ENCODE peak calls at places on chromosome 5, in eight cellular contexts. One of them, this sample, is unnamed.

GRCh38 chr5:160379485-160379884 is 9.1 kb upstream of the C1QTNF2 start:
- DNase-seq in HCT116: no peak
- DNase-seq in stomach: no peak
- DNase-seq in Peyer's patch: no peak
- DNase-seq in endothelial cell of umbilical vein: no peak
- DNase-seq in spleen: no peak
- DNase-seq in right lobe of liver: no peak
- DNase-seq in tibial nerve: no peak
- DNase-seq in this sample: no peak

GRCh38 chr5:74361406-74362358 is 278.8 kb downstream of the ENC1 start:
- DNase-seq in HCT116: no peak
- DNase-seq in stomach: no peak
- DNase-seq in Peyer's patch: no peak
- DNase-seq in endothelial cell of umbilical vein: no peak
- DNase-seq in spleen: no peak
- DNase-seq in right lobe of liver: no peak
- DNase-seq in tibial nerve: no peak
- DNase-seq in this sample: no peak

GRCh38 chr5:179599973-179600372 is 23.5 kb downstream of the HNRNPH1 start:
- DNase-seq in HCT116: no peak
- DNase-seq in stomach: no peak
- DNase-seq in Peyer's patch: peak; percentile 39
- DNase-seq in endothelial cell of umbilical vein: no peak
- DNase-seq in spleen: no peak
- DNase-seq in right lobe of liver: no peak
- DNase-seq in tibial nerve: no peak
- DNase-seq in this sample: peak; percentile 28

GRCh38 chr5:1643651-1644392 is 120.1 kb upstream of the LPCAT1 start:
- DNase-seq in HCT116: no peak
- DNase-seq in stomach: no peak
- DNase-seq in Peyer's patch: no peak
- DNase-seq in endothelial cell of umbilical vein: no peak
- DNase-seq in spleen: peak; percentile 64
- DNase-seq in right lobe of liver: peak; percentile 37
- DNase-seq in tibial nerve: no peak
- DNase-seq in this sample: no peak

GRCh38 chr5:94217745-94218144 is 400.7 kb downstream of the KIAA0825 start:
- DNase-seq in HCT116: no peak
- DNase-seq in stomach: no peak
- DNase-seq in Peyer's patch: no peak
- DNase-seq in endothelial cell of umbilical vein: no peak
- DNase-seq in spleen: no peak
- DNase-seq in right lobe of liver: no peak
- DNase-seq in tibial nerve: no peak
- DNase-seq in this sample: no peak

GRCh38 chr5:93587919-93588585 is 5.0 kb downstream of the NR2F1 start:
- DNase-seq in HCT116: no peak
- DNase-seq in stomach: no peak
- DNase-seq in Peyer's patch: no peak
- DNase-seq in endothelial cell of umbilical vein: no peak
- DNase-seq in spleen: no peak
- DNase-seq in right lobe of liver: no peak
- DNase-seq in tibial nerve: no peak
- DNase-seq in this sample: peak; percentile 84

GRCh38 chr5:57277085-57277484 is 103.2 kb downstream of the GPBP1 start:
- DNase-seq in HCT116: peak; percentile 13
- DNase-seq in stomach: no peak
- DNase-seq in Peyer's patch: no peak
- DNase-seq in endothelial cell of umbilical vein: peak; percentile 54
- DNase-seq in spleen: no peak
- DNase-seq in right lobe of liver: no peak
- DNase-seq in tibial nerve: no peak
- DNase-seq in this sample: no peak

GRCh38 chr5:90161399-90161798 is 248.2 kb downstream of the CETN3 start:
- DNase-seq in HCT116: peak; percentile 39
- DNase-seq in stomach: peak; percentile 33
- DNase-seq in Peyer's patch: no peak
- DNase-seq in endothelial cell of umbilical vein: peak; percentile 76
- DNase-seq in spleen: peak; percentile 78
- DNase-seq in right lobe of liver: peak; percentile 56
- DNase-seq in tibial nerve: peak; percentile 13
- DNase-seq in this sample: peak; percentile 74

GRCh38 chr5:1104327-1105006 is 7.4 kb downstream of the SLC12A7 start:
- DNase-seq in HCT116: no peak
- DNase-seq in stomach: no peak
- DNase-seq in Peyer's patch: no peak
- DNase-seq in endothelial cell of umbilical vein: no peak
- DNase-seq in spleen: peak; percentile 88
- DNase-seq in right lobe of liver: no peak
- DNase-seq in tibial nerve: no peak
- DNase-seq in this sample: peak; percentile 70

GRCh38 chr5:147432323-147432722 is 77.5 kb downstream of the DPYSL3 start:
- DNase-seq in HCT116: no peak
- DNase-seq in stomach: no peak
- DNase-seq in Peyer's patch: no peak
- DNase-seq in endothelial cell of umbilical vein: no peak
- DNase-seq in spleen: no peak
- DNase-seq in right lobe of liver: no peak
- DNase-seq in tibial nerve: no peak
- DNase-seq in this sample: no peak

GRCh38 chr5:55393501-55394175 is 85.8 kb downstream of the MTREX start:
- DNase-seq in HCT116: no peak
- DNase-seq in stomach: no peak
- DNase-seq in Peyer's patch: no peak
- DNase-seq in endothelial cell of umbilical vein: peak; percentile 73
- DNase-seq in spleen: no peak
- DNase-seq in right lobe of liver: no peak
- DNase-seq in tibial nerve: no peak
- DNase-seq in this sample: no peak

GRCh38 chr5:145341842-145342241 is 493.3 kb downstream of the PRELID2 start:
- DNase-seq in HCT116: no peak
- DNase-seq in stomach: no peak
- DNase-seq in Peyer's patch: no peak
- DNase-seq in endothelial cell of umbilical vein: no peak
- DNase-seq in spleen: no peak
- DNase-seq in right lobe of liver: no peak
- DNase-seq in tibial nerve: no peak
- DNase-seq in this sample: no peak

GRCh38 chr5:154053468-154053867 is 14.7 kb downstream of the MFAP3 start:
- DNase-seq in HCT116: no peak
- DNase-seq in stomach: no peak
- DNase-seq in Peyer's patch: no peak
- DNase-seq in endothelial cell of umbilical vein: no peak
- DNase-seq in spleen: no peak
- DNase-seq in right lobe of liver: no peak
- DNase-seq in tibial nerve: no peak
- DNase-seq in this sample: no peak

GRCh38 chr5:126976520-126977172 is 53.7 kb downstream of the MARCHF3 start:
- DNase-seq in HCT116: no peak
- DNase-seq in stomach: no peak
- DNase-seq in Peyer's patch: no peak
- DNase-seq in endothelial cell of umbilical vein: no peak
- DNase-seq in spleen: peak; percentile 72
- DNase-seq in right lobe of liver: no peak
- DNase-seq in tibial nerve: no peak
- DNase-seq in this sample: peak; percentile 29

GRCh38 chr5:126978258-126978657 is 52.1 kb downstream of the MARCHF3 start:
- DNase-seq in HCT116: no peak
- DNase-seq in stomach: no peak
- DNase-seq in Peyer's patch: no peak
- DNase-seq in endothelial cell of umbilical vein: no peak
- DNase-seq in spleen: no peak
- DNase-seq in right lobe of liver: no peak
- DNase-seq in tibial nerve: no peak
- DNase-seq in this sample: no peak

GRCh38 chr5:126973193-126973592 is 57.2 kb downstream of the MARCHF3 start:
- DNase-seq in HCT116: no peak
- DNase-seq in stomach: no peak
- DNase-seq in Peyer's patch: no peak
- DNase-seq in endothelial cell of umbilical vein: no peak
- DNase-seq in spleen: peak; percentile 69
- DNase-seq in right lobe of liver: no peak
- DNase-seq in tibial nerve: no peak
- DNase-seq in this sample: no peak

GRCh38 chr5:126972062-126972895 is 58.1 kb downstream of the MARCHF3 start:
- DNase-seq in HCT116: no peak
- DNase-seq in stomach: no peak
- DNase-seq in Peyer's patch: peak; percentile 63
- DNase-seq in endothelial cell of umbilical vein: peak; percentile 42
- DNase-seq in spleen: no peak
- DNase-seq in right lobe of liver: no peak
- DNase-seq in tibial nerve: no peak
- DNase-seq in this sample: no peak

DNA sequence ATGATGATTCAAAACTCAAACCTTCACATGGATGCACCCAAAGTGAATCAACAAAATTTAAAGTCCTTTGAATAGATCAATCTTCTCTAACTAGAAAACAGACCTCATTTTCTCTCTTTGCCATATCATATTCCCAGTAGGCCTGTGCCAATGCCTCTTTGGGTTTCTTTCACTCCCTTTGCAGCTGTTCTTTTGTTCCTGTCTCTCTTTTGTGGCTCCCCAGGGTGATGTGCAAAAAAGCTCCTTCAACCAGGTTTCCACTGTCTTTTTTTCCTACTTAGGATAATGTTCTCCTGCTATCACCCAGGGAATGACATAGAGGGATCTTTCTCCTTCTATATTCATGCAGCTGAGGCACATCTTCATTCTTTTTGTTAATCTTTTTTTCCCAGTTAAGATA is 54.6 kb downstream of the MARCHF3 start:
- DNase-seq in HCT116: no peak
- DNase-seq in stomach: no peak
- DNase-seq in Peyer's patch: no peak
- DNase-seq in endothelial cell of umbilical vein: no peak
- DNase-seq in spleen: no peak
- DNase-seq in right lobe of liver: no peak
- DNase-seq in tibial nerve: no peak
- DNase-seq in this sample: no peak
- H3K4me1 ChIP-seq in HCT116: no peaks in the 10 kb centered on the region
- H3K4me1 ChIP-seq in stomach: peaks cover 18% of the 10 kb centered on the region
- H3K4me1 ChIP-seq in Peyer's patch: no peaks in the 10 kb centered on the region
- H3K4me1 ChIP-seq in endothelial cell of umbilical vein: peaks cover 20% of the 10 kb centered on the region
- H3K4me1 ChIP-seq in spleen: peaks cover 28% of the 10 kb centered on the region
- H3K4me1 ChIP-seq in right lobe of liver: no peaks in the 10 kb centered on the region
- H3K4me1 ChIP-seq in tibial nerve: peaks cover 4% of the 10 kb centered on the region
- H3K4me1 ChIP-seq in this sample: peaks cover 23% of the 10 kb centered on the region

GRCh38 chr5:177496111-177497010 is 1.0 kb downstream of the PDLIM7 start:
- DNase-seq in HCT116: peak; percentile 44
- DNase-seq in stomach: peak; percentile 51
- DNase-seq in Peyer's patch: peak; percentile 60
- DNase-seq in endothelial cell of umbilical vein: peak; percentile 87
- DNase-seq in spleen: peak; percentile 82
- DNase-seq in right lobe of liver: no peak
- DNase-seq in tibial nerve: peak; percentile 48
- DNase-seq in this sample: peak; percentile 89
- TF ChIP-seq POLR2A in HCT116: no peak
- TF ChIP-seq POLR2A in stomach: no peak
- TF ChIP-seq POLR2A in Peyer's patch: no peak
- TF ChIP-seq POLR2A in endothelial cell of umbilical vein: peak; percentile 0
- TF ChIP-seq POLR2A in spleen: no peak
- TF ChIP-seq POLR2A in right lobe of liver: no peak
- TF ChIP-seq POLR2A in tibial nerve: peak; percentile 10
- TF ChIP-seq POLR2A in this sample: no peak

GRCh38 chr5:139304391-139305324 is 11.1 kb downstream of the MATR3 start:
- DNase-seq in HCT116: no peak
- DNase-seq in stomach: no peak
- DNase-seq in Peyer's patch: no peak
- DNase-seq in endothelial cell of umbilical vein: no peak
- DNase-seq in spleen: no peak
- DNase-seq in right lobe of liver: no peak
- DNase-seq in tibial nerve: no peak
- DNase-seq in this sample: no peak

GRCh38 chr5:139306197-139306596 is 12.7 kb downstream of the MATR3 start:
- DNase-seq in HCT116: no peak
- DNase-seq in stomach: no peak
- DNase-seq in Peyer's patch: no peak
- DNase-seq in endothelial cell of umbilical vein: no peak
- DNase-seq in spleen: no peak
- DNase-seq in right lobe of liver: no peak
- DNase-seq in tibial nerve: no peak
- DNase-seq in this sample: no peak

GRCh38 chr5:139312075-139312474 is 18.5 kb downstream of the MATR3 start:
- DNase-seq in HCT116: no peak
- DNase-seq in stomach: no peak
- DNase-seq in Peyer's patch: no peak
- DNase-seq in endothelial cell of umbilical vein: no peak
- DNase-seq in spleen: no peak
- DNase-seq in right lobe of liver: no peak
- DNase-seq in tibial nerve: no peak
- DNase-seq in this sample: no peak

GRCh38 chr5:139306628-139307379 is 13.3 kb downstream of the MATR3 start:
- DNase-seq in HCT116: no peak
- DNase-seq in stomach: no peak
- DNase-seq in Peyer's patch: no peak
- DNase-seq in endothelial cell of umbilical vein: no peak
- DNase-seq in spleen: no peak
- DNase-seq in right lobe of liver: no peak
- DNase-seq in tibial nerve: no peak
- DNase-seq in this sample: no peak

DNA sequence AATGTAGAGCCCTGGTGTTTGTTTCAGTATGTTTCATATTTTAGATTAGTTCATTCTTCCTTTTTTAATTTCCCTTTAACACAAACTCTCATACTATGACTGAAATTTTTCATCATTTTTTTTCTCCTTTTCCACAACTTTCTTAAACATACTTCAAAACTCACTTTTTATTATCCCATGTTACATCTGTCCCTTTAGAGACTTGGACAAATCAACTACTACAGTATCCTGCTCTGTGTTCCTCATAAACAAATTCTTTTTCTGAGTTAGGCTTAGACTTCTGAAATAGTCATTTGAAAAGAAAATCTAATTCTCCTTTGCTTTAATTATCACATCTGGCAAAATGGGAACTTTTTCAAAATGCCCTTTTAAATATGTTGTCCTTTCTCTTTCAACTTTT is 15.3 kb downstream of the MATR3 start:
- DNase-seq in HCT116: no peak
- DNase-seq in stomach: no peak
- DNase-seq in Peyer's patch: no peak
- DNase-seq in endothelial cell of umbilical vein: no peak
- DNase-seq in spleen: no peak
- DNase-seq in right lobe of liver: no peak
- DNase-seq in tibial nerve: no peak
- DNase-seq in this sample: no peak
- H3K4me1 ChIP-seq in HCT116: peaks cover 36% of the 10 kb centered on the region
- H3K4me1 ChIP-seq in stomach: peaks cover 100% of the 10 kb centered on the region
- H3K4me1 ChIP-seq in Peyer's patch: no peaks in the 10 kb centered on the region
- H3K4me1 ChIP-seq in endothelial cell of umbilical vein: peaks cover 8% of the 10 kb centered on the region
- H3K4me1 ChIP-seq in spleen: peaks cover 98% of the 10 kb centered on the region
- H3K4me1 ChIP-seq in right lobe of liver: peaks cover 26% of the 10 kb centered on the region
- H3K4me1 ChIP-seq in tibial nerve: peaks cover 60% of the 10 kb centered on the region
- H3K4me1 ChIP-seq in this sample: peaks cover 72% of the 10 kb centered on the region

DNA sequence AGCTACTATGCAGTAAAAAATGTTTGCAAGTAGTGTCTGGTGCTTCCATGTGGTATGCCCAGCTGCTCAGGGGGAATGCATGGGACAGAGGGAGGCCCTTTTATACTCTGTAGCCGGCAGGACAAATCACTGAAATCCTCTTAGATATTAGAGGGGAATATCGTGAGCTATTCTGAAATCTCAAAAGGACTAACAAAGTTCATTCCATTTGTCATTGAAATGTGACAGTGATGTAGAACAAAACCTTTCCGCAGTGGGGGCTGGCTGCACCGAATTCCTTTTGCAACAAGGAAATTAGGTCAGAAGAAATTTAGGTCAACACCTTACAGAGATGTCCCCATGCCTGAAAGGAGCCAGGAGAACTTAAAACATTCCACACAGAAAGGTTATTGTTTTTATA is 72.4 kb upstream of the MEF2C start:
- DNase-seq in HCT116: no peak
- DNase-seq in stomach: no peak
- DNase-seq in Peyer's patch: no peak
- DNase-seq in endothelial cell of umbilical vein: no peak
- DNase-seq in spleen: no peak
- DNase-seq in right lobe of liver: no peak
- DNase-seq in tibial nerve: no peak
- DNase-seq in this sample: no peak
- TF ChIP-seq POLR2A in HCT116: no peak
- TF ChIP-seq POLR2A in stomach: no peak
- TF ChIP-seq POLR2A in Peyer's patch: no peak
- TF ChIP-seq POLR2A in endothelial cell of umbilical vein: no peak
- TF ChIP-seq POLR2A in spleen: no peak
- TF ChIP-seq POLR2A in right lobe of liver: no peak
- TF ChIP-seq POLR2A in tibial nerve: no peak
- TF ChIP-seq POLR2A in this sample: no peak